ENCODE peak calls at places on chromosome 6, in five cellular contexts. L, W, K, P and E are unnamed samples.
A peak's percentile ranks its signal among the peaks of the same experiment; 100 is the strongest.

GRCh38 chr6:33254591-33254990 is 17.1 kb downstream of the VPS52 start:
- DNase-seq in L (no peak), W (no peak), K (no peak), P (no peak), E (no peak)

GRCh38 chr6:5517781-5518180 is 256.5 kb downstream of the FARS2 start:
- DNase-seq in L (no peak), W (no peak), K (no peak), P (no peak), E (no peak)

GRCh38 chr6:36345681-36346417 is 9.2 kb upstream of the BNIP5 start:
- DNase-seq in L (peak; percentile 32), W (peak; percentile 56), K (no peak), P (no peak), E (no peak)

GRCh38 chr6:17394192-17394611 is 807 bp downstream of the CAP2 start:
- DNase-seq in L (peak; percentile 47), W (peak; percentile 58), K (peak; percentile 15), P (no peak), E (no peak)

GRCh38 chr6:108651781-108652227 is 91.1 kb downstream of the FOXO3 start:
- DNase-seq in L (peak; percentile 91), W (peak; percentile 79), K (no peak), P (no peak), E (no peak)

GRCh38 chr6:151391021-151391470 is 313 bp downstream of the ZBTB2 start:
- DNase-seq in L (peak; percentile 63), W (peak; percentile 79), K (peak; percentile 66), P (peak; percentile 63), E (no peak)

GRCh38 chr6:42156638-42157037 is 14.2 kb upstream of the C6orf132 start:
- DNase-seq in L (no peak), W (no peak), K (no peak), P (no peak), E (no peak)

GRCh38 chr6:33136310-33136895 is 55.9 kb downstream of the COL11A2 start:
- DNase-seq in L (no peak), W (no peak), K (no peak), P (no peak), E (no peak)

GRCh38 chr6:6803180-6803978 is 214.9 kb downstream of the LY86 start:
- DNase-seq in L (no peak), W (no peak), K (no peak), P (no peak), E (no peak)

GRCh38 chr6:99613398-99613704 is 6.7 kb downstream of the PRDM13 start:
- DNase-seq in L (peak; percentile 16), W (peak; percentile 50), K (no peak), P (no peak), E (no peak)

GRCh38 chr6:26351544-26351953 is 13.4 kb upstream of the BTN3A2 start:
- DNase-seq in L (peak; percentile 100), W (peak; percentile 85), K (no peak), P (no peak), E (peak; percentile 56)

GRCh38 chr6:169510871-169511270 is 191.0 kb downstream of the WDR27 start:
- DNase-seq in L (peak; percentile 63), W (no peak), K (no peak), P (no peak), E (no peak)

GRCh38 chr6:53679446-53679933 is 13.9 kb upstream of the KLHL31 start:
- DNase-seq in L (peak; percentile 59), W (peak; percentile 66), K (no peak), P (no peak), E (no peak)

GRCh38 chr6:10719386-10720228 is 3.3 kb upstream of the TMEM14C start:
- DNase-seq in L (no peak), W (peak; percentile 25), K (no peak), P (no peak), E (no peak)

GRCh38 chr6:150202404-150202803 is 59.6 kb downstream of the PPP1R14C start:
- DNase-seq in L (no peak), W (no peak), K (no peak), P (no peak), E (no peak)

GRCh38 chr6:108564178-108564577 is 3.5 kb downstream of the FOXO3 start:
- DNase-seq in L (peak; percentile 77), W (peak; percentile 80), K (no peak), P (no peak), E (no peak)

GRCh38 chr6:129686941-129687627 is 22.9 kb downstream of the ARHGAP18 start:
- DNase-seq in L (peak; percentile 50), W (peak; percentile 75), K (no peak), P (no peak), E (no peak)

GRCh38 chr6:87661503-87661902 is 40.5 kb downstream of the AKIRIN2 start:
- DNase-seq in L (no peak), W (peak; percentile 29), K (no peak), P (no peak), E (no peak)

GRCh38 chr6:149901444-149902140 is 3.7 kb upstream of the RAET1E start:
- DNase-seq in L (no peak), W (no peak), K (no peak), P (no peak), E (no peak)

GRCh38 chr6:55320691-55321086 is 6.6 kb upstream of the GFRAL start:
- DNase-seq in L (no peak), W (no peak), K (no peak), P (no peak), E (no peak)

GRCh38 chr6:16276991-16277981 is 38.9 kb downstream of the GMPR start:
- DNase-seq in L (peak; percentile 86), W (peak; percentile 89), K (no peak), P (no peak), E (peak; percentile 54)

GRCh38 chr6:51675020-51675419 is 412.4 kb downstream of the PKHD1 start:
- DNase-seq in L (no peak), W (no peak), K (no peak), P (no peak), E (no peak)

GRCh38 chr6:90290991-90291390 is 5.7 kb downstream of the BACH2 start:
- DNase-seq in L (no peak), W (no peak), K (no peak), P (no peak), E (no peak)

GRCh38 chr6:145529582-145529981 is 205.7 kb downstream of the EPM2A start:
- DNase-seq in L (no peak), W (no peak), K (no peak), P (no peak), E (no peak)

GRCh38 chr6:117907600-117908245 is 659 bp downstream of the SLC35F1 start:
- DNase-seq in L (no peak), W (no peak), K (no peak), P (no peak), E (no peak)

GRCh38 chr6:144093236-144093635 is 2.1 kb downstream of the SF3B5 start:
- DNase-seq in L (no peak), W (no peak), K (no peak), P (no peak), E (no peak)

GRCh38 chr6:154868143-154868594 is 126.9 kb upstream of the TIAM2 start:
- DNase-seq in L (peak; percentile 55), W (peak; percentile 70), K (peak; percentile 65), P (no peak), E (peak; percentile 20)

GRCh38 chr6:90098025-90098474 is 198.6 kb downstream of the BACH2 start:
- DNase-seq in L (peak; percentile 97), W (peak; percentile 95), K (peak; percentile 67), P (no peak), E (peak; percentile 15)

GRCh38 chr6:161444966-161445799 is 171.3 kb upstream of the AGPAT4 start:
- DNase-seq in L (no peak), W (no peak), K (no peak), P (no peak), E (no peak)

GRCh38 chr6:167501831-167502385 is 177.0 kb downstream of the TTLL2 start:
- DNase-seq in L (no peak), W (peak; percentile 29), K (no peak), P (no peak), E (no peak)

GRCh38 chr6:156808287-156808686 is 31.1 kb downstream of the ARID1B start:
- DNase-seq in L (peak; percentile 33), W (peak; percentile 64), K (peak; percentile 75), P (no peak), E (no peak)

GRCh38 chr6:837380-837779 is 144.4 kb upstream of the EXOC2 start:
- DNase-seq in L (no peak), W (no peak), K (no peak), P (no peak), E (no peak)

GRCh38 chr6:9204171-9204570 is 768.8 kb upstream of the SLC35B3 start:
- DNase-seq in L (peak; percentile 73), W (peak; percentile 18), K (no peak), P (no peak), E (peak; percentile 0)

GRCh38 chr6:44061375-44062104 is 65.7 kb downstream of the MRPL14 start:
- DNase-seq in L (peak; percentile 79), W (peak; percentile 51), K (no peak), P (no peak), E (no peak)

GRCh38 chr6:34414999-34415858 is 10.6 kb downstream of the RPS10 start:
- DNase-seq in L (peak; percentile 36), W (peak; percentile 88), K (peak; percentile 82), P (no peak), E (no peak)

GRCh38 chr6:167559675-167560479 is 235.0 kb downstream of the TTLL2 start:
- DNase-seq in L (no peak), W (no peak), K (no peak), P (no peak), E (no peak)

GRCh38 chr6:83546636-83547035 is 34.3 kb downstream of the PRSS35 start:
- DNase-seq in L (peak; percentile 43), W (no peak), K (no peak), P (no peak), E (no peak)